ENCODE peak calls at places on chromosomes 1 and 21, in eight cellular contexts. O, T, R, H, I, E, L and P are unnamed samples. For H3K36me3, the result is how much of the 10 kb centered on the place peaks cover.

GRCh38 chr21:41973861-41974751 is 20.3 kb upstream of the C2CD2 start:
- DNase-seq in E (no peak), I (peak), O (peak), L (no peak), R (peak), T (no peak), H (no peak), P (no peak)

GRCh38 chr21:40602105-40602504 is 244.9 kb downstream of the DSCAM start:
- DNase-seq in I (no peak), O (no peak), R (no peak), L (no peak), E (no peak), H (no peak), T (no peak), P (no peak)

GRCh38 chr1:177902151-177902765 is 67.6 kb downstream of the SEC16B start:
- DNase-seq in L (no peak), R (no peak), T (no peak), H (no peak), I (no peak), O (no peak), E (no peak), P (no peak)

GRCh38 chr1:200153277-200154055 is 126.0 kb downstream of the NR5A2 start:
- DNase-seq in T (no peak), H (no peak), I (no peak), O (no peak), R (no peak), L (no peak), E (no peak), P (no peak)

GRCh38 chr1:210397252-210397651 is 68.5 kb downstream of the HHAT start:
- DNase-seq in I (no peak), E (no peak), R (peak), T (no peak), H (no peak), L (no peak), O (no peak), P (no peak)

GRCh38 chr21:34974162-34974981 is 74.7 kb downstream of the RUNX1 start:
- DNase-seq in H (no peak), L (no peak), T (no peak), R (no peak), E (no peak), O (no peak), I (no peak), P (no peak)

GRCh38 chr1:152461544-152461943 is 47.5 kb upstream of the CRNN start:
- DNase-seq in R (peak), O (peak), E (no peak), T (no peak), H (no peak), L (peak), I (peak), P (peak)

GRCh38 chr1:119613769-119614358 is 34.2 kb downstream of the ZNF697 start:
- DNase-seq in L (peak), O (peak), R (peak), E (peak), H (peak), I (peak), T (no peak), P (peak)

GRCh38 chr1:227390525-227390924 is 72.2 kb upstream of the CDC42BPA start:
- DNase-seq in R (peak), H (no peak), E (no peak), L (no peak), T (no peak), I (no peak), O (no peak), P (no peak)

GRCh38 chr1:10052347-10052746 is 19.6 kb downstream of the UBE4B start:
- DNase-seq in I (no peak), H (no peak), T (no peak), R (no peak), E (no peak), L (no peak), O (no peak), P (no peak)

GRCh38 chr1:223711173-223711572 is 1.2 kb upstream of the CAPN2 start:
- DNase-seq in I (no peak), T (no peak), L (no peak), E (no peak), R (peak), O (no peak), H (peak), P (no peak)

GRCh38 chr1:7865978-7866377 is 13.1 kb upstream of the UTS2 start:
- DNase-seq in T (no peak), O (no peak), I (no peak), L (no peak), H (no peak), E (no peak), R (no peak), P (no peak)
- H3K36me3 ChIP-seq in T (under half), O (under half), I (under half), L (under half), H (under half), E (under half), R (under half), P (under half)

DNA sequence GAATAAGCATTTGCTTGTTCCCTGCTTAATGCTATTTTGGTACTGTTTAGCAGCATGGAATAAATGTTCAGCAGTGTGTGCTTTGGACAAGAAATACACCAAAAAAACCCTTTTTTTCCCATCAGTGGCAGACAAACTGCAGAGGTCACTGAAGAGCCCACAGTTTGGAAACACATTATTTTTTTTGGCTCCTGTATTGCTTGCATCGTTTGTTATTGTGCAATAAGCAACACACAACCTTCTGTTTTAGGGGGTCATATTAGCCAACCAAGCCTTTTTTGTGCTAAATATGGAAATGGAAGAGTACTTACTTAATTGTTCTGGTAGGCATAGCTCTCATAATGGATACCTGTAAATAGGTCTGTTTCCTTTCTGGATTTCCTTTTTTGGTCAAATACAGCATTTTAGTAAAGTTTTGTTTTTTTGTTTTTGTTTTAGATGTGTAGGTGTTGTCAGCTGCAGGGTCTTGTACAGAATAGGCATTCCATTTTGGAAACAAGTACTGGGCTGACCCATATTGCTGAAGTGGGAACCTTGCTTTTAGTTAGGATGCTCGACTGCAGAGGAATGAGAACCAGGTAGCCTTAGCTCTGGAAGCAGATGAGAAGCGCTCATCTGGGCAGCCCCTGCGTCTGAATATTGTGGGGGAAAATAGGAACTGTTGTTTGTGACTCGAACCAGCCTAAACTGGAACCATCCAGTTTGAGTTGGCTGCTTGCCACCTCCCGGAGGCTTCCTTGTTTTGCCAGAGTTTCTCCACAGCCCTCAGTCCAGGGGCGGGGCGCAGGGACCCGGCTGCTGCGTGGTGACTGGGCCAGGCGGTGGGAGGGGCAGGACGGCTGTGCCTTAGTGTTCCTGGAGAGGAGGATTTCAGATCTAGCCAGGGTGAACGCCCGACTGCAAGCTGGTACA is 38.5 kb downstream of the SPEN start:
- DNase-seq in I (peak), O (peak), T (peak), E (peak), L (peak), R (peak), H (peak), P (peak)
- H3K4me3 ChIP-seq in I (peak), O (peak), T (peak), E (peak), L (no peak), R (peak), H (peak), P (peak)

DNA sequence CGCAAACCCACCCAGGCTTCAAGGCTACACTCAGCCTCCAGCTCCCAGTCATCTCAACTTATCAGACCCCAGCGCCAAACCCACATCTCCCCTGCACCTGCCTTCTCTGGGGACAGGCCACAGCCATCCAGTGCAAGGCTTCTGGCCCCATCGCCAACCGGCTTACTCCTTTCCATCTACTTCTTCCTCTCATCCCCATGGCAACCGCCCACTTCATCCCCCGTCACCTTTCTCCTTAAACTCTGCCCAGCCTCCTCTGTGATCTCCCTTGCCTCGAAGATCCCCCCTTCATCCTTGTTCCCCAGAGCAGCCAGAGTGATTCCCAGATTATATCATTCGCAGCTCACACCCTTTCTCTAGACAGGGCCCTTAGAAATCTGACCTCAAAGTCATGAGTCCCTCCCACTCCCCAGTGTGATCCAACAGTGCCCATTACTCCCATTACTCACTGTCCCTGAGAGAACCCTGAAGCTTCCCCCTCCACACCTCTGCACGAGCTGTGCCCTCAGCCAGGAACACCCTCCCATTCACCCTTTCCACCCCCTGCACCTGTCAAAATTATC is 2.5 kb downstream of the COL8A2 start:
- DNase-seq in O (no peak), H (no peak), T (no peak), R (no peak), I (no peak), L (no peak), E (no peak), P (no peak)
- H3K36me3 ChIP-seq in O (under half), H (under half), T (under half), R (under half), I (under half), L (under half), E (under half), P (under half)

GRCh38 chr1:221688488-221688843 is 53.4 kb downstream of the DUSP10 start:
- DNase-seq in L (no peak), H (no peak), T (no peak), I (no peak), E (no peak), O (no peak), R (no peak), P (no peak)
- H3K4me3 ChIP-seq in L (no peak), H (no peak), T (no peak), I (no peak), E (no peak), O (no peak), R (no peak), P (no peak)

DNA sequence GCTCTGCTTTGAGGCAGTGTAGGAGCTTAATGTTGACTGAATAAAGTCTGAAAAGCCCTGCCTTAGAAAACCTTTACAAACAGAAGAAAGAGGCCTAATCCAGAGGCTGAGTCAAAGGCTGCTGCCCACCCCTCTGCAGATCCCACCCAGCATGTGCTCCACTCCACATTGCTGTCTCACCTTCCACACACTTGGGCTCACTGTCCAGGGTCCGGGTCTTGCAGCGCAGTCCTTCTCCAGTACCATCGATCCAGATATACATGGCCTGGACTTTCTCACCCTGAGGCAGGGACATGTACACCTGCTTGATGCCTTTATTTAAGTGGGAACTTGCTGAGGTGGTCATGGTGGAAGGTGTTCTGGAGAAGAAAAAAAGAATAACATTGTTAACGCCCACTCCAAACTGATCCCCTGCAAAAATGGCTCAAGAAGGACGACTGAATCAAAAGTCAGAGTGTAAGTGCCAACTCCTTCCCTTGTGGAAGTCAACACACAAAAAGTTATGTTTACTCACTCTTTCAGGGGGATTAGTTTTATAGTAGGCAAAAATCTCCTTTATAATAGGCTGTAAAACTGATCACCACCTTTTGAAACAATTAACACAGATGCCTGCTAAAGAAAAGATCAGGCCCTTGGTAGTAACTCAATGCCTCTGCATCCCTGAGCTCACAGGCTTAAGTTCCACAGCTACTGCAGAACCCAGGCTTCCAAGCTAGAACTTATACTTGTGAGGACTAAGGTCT is 3.0 kb downstream of the GLUL start:
- DNase-seq in I (no peak), E (no peak), R (no peak), H (no peak), L (no peak), O (no peak), T (no peak), P (no peak)
- H3K36me3 ChIP-seq in I (under half), E (half or more), R (under half), H (under half), L (under half), O (half or more), T (under half), P (under half)

DNA sequence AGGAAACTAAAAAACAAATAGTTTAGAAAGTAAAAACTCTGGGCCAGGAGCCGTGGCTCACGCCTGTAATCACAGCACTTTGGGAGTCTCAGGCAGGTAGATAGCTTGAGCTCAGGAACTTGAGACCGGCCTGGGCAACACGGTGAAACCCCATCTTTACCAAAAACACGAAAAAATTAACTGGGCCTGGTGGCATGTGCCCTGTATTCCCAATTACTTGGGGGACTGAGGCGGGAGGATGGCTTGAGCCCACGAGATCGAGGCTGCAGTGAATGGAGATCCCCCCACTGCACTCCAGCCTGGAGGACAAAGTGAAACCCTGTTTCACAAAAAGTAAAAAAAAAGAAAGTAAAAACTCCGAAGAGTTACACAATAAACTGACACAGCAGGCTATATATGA is 10.7 kb downstream of the CEP170 start:
- DNase-seq in H (no peak), E (no peak), R (no peak), O (no peak), I (no peak), T (no peak), L (no peak), P (no peak)
- H3K4me3 ChIP-seq in H (no peak), E (no peak), R (no peak), O (no peak), I (no peak), T (no peak), L (no peak), P (no peak)

DNA sequence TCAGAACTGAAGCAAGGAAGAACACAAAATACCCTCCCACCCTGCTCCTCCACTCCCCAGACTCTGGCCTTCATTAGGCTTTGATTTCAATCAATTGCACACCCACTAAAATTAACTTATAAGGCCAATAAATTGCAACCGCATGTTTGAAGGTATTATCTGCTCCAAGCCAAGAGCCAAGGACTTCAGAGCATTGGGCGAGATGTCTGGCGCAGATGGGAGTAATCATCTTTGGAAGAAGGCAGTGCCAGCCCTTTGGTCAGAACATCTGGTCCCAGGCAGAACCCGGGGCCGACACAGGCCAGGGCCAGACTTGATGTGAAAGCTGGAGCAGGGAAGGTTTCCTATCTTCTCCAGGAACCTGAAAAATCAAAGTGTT is 60.0 kb downstream of the SLC66A1 start:
- DNase-seq in T (no peak), O (no peak), I (no peak), E (no peak), R (no peak), H (no peak), L (no peak), P (no peak)
- H3K36me3 ChIP-seq in T (under half), O (under half), I (under half), E (half or more), R (under half), H (under half), L (under half), P (under half)

DNA sequence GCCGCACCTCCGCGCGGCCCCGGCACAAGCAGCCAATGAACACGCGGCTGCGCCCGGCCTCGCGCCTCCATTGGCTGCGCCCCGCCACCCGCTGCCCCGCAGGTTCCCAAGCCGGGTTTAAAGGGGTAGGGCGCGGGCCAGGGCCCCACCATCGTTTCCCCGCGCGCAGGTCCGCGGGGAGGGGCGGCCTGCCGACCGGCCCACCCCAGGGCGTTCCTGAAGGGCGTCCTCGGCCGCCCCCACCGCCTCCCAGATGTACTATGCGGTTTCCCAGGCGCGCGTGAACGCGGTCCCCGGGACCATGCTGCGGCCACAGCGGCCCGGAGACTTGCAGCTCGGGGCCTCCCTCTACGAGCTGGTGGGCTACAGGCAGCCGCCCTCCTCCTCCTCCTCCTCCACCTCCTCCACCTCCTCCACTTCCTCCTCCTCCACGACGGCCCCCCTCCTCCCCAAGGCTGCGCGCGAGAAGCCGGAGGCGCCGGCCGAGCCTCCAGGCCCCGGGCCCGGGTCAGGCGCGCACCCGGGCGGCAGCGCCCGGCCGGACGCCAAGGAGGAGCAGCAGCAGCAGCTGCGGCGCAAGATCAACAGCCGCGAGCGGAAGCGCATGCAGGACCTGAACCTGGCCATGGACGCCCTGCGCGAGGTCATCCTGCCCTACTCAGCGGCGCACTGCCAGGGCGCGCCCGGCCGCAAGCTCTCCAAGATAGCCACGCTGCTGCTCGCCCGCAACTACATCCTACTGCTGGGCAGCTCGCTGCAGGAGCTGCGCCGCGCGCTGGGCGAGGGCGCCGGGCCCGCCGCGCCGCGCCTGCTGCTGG is at the start of gene OLIG1:
- DNase-seq in E (peak), I (peak), R (peak), T (no peak), L (peak), O (peak), H (no peak), P (peak)
- H3K4me3 ChIP-seq in E (peak), I (peak), R (peak), T (no peak), L (peak), O (peak), H (no peak), P (peak)

GRCh38 chr1:26263212-26263611 is 16.7 kb upstream of the SH3BGRL3 start:
- DNase-seq in R (no peak), L (no peak), T (no peak), H (no peak), O (no peak), E (no peak), I (no peak), P (no peak)
- H3K36me3 ChIP-seq in R (under half), L (under half), T (under half), H (under half), O (half or more), E (under half), I (under half), P (under half)